ENCODE peak calls at places on chromosome 15, in ten cellular contexts. K is T-helper 9 cell; A is LNCaP clone FGC; Q is suprapubic skin; T is left cardiac atrium; J is fibroblast of lung; C is stimulated activated CD4-positive, alpha-beta T cell treated with anti-CD3 and anti-CD28 coated beads, Interleukin-1b, Interleukin-23, amount 100 ng/mL, for 1 hour; P is GM23248; X is B cell; H is HuH-7. N is an unnamed sample.

GRCh38 chr15:82081904-82082810 is 36.3 kb upstream of the MEX3B start:
- DNase-seq in K (no peak), A (no peak), Q (no peak), T (no peak), J (peak; percentile 98), C (no peak), P (peak; percentile 93), X (no peak), H (no peak), N (no peak)

GRCh38 chr15:62912808-62913207 is 129.7 kb upstream of the TPM1 start:
- DNase-seq in K (no peak), A (no peak), Q (no peak), T (no peak), J (no peak), C (no peak), P (no peak), X (no peak), H (no peak), N (no peak)

GRCh38 chr15:68795298-68795848 is 25.3 kb downstream of the ANP32A start:
- DNase-seq in K (peak; percentile 53), A (no peak), Q (peak; percentile 94), T (peak; percentile 93), J (peak; percentile 84), C (peak; percentile 6), P (peak; percentile 94), X (peak; percentile 79), H (no peak), N (peak; percentile 30)

GRCh38 chr15:38941399-38941953 is 376.9 kb upstream of the RASGRP1 start:
- DNase-seq in K (no peak), A (no peak), Q (no peak), T (no peak), J (peak; percentile 48), C (no peak), P (peak; percentile 34), X (no peak), H (no peak), N (no peak)

GRCh38 chr15:100972975-100973350 is 53.8 kb downstream of the LRRK1 start:
- DNase-seq in K (no peak), A (no peak), Q (no peak), T (no peak), J (no peak), C (no peak), P (no peak), X (no peak), H (no peak), N (no peak)

GRCh38 chr15:38127306-38127731 is 125.3 kb upstream of the SPRED1 start:
- DNase-seq in K (no peak), A (no peak), Q (no peak), T (no peak), J (peak; percentile 55), C (no peak), P (peak; percentile 52), X (no peak), H (no peak), N (no peak)

GRCh38 chr15:76996526-76997401 is 1.8 kb downstream of the PSTPIP1 start:
- DNase-seq in K (peak; percentile 44), A (no peak), Q (peak; percentile 58), T (peak; percentile 59), J (peak; percentile 44), C (no peak), P (peak; percentile 77), X (no peak), H (no peak), N (no peak)

GRCh38 chr15:90638241-90638691 is 78.9 kb upstream of the BLM start:
- DNase-seq in K (no peak), A (no peak), Q (no peak), T (no peak), J (no peak), C (no peak), P (no peak), X (no peak), H (no peak), N (no peak)

GRCh38 chr15:28975766-28976179 is 90.0 kb downstream of the APBA2 start:
- DNase-seq in K (peak; percentile 60), A (peak; percentile 41), Q (no peak), T (peak; percentile 36), J (peak; percentile 43), C (peak; percentile 37), P (peak; percentile 54), X (no peak), H (peak; percentile 54), N (peak; percentile 53)

GRCh38 chr15:29570121-29570930 is 251.9 kb downstream of the TJP1 start:
- DNase-seq in K (no peak), A (no peak), Q (no peak), T (peak; percentile 39), J (peak; percentile 21), C (no peak), P (peak; percentile 43), X (no peak), H (peak; percentile 13), N (no peak)

GRCh38 chr15:45892182-45892581 is 257.4 kb downstream of the SQOR start:
- DNase-seq in K (no peak), A (no peak), Q (no peak), T (no peak), J (no peak), C (no peak), P (peak; percentile 4), X (no peak), H (no peak), N (no peak)

GRCh38 chr15:77904901-77905300 is 172.6 kb downstream of the TBC1D2B start:
- DNase-seq in K (no peak), A (no peak), Q (peak; percentile 47), T (no peak), J (no peak), C (no peak), P (no peak), X (no peak), H (no peak), N (no peak)

GRCh38 chr15:73352082-73352481 is 16.7 kb downstream of the HCN4 start:
- DNase-seq in K (no peak), A (no peak), Q (no peak), T (peak; percentile 60), J (peak; percentile 19), C (no peak), P (peak; percentile 29), X (no peak), H (no peak), N (no peak)

GRCh38 chr15:51533672-51534398 is 88.7 kb downstream of the DMXL2 start:
- DNase-seq in K (no peak), A (peak; percentile 4), Q (no peak), T (no peak), J (no peak), C (no peak), P (no peak), X (no peak), H (no peak), N (no peak)

GRCh38 chr15:58010983-58011382 is 54.5 kb downstream of the ALDH1A2 start:
- DNase-seq in K (no peak), A (no peak), Q (no peak), T (no peak), J (no peak), C (no peak), P (no peak), X (no peak), H (no peak), N (no peak)

GRCh38 chr15:77682564-77682963 is 49.9 kb upstream of the LINGO1 start:
- DNase-seq in K (no peak), A (no peak), Q (no peak), T (no peak), J (no peak), C (no peak), P (no peak), X (no peak), H (no peak), N (no peak)

GRCh38 chr15:37220949-37221670 is 120.8 kb upstream of the MEIS2 start:
- DNase-seq in K (no peak), A (no peak), Q (no peak), T (no peak), J (no peak), C (no peak), P (no peak), X (no peak), H (no peak), N (no peak)

GRCh38 chr15:85380860-85381535 is 595 bp downstream of the AKAP13 start:
- DNase-seq in K (peak; percentile 61), A (no peak), Q (peak; percentile 75), T (peak; percentile 58), J (peak; percentile 39), C (peak; percentile 16), P (peak; percentile 74), X (no peak), H (peak; percentile 49), N (peak; percentile 52)

GRCh38 chr15:56901931-56902330 is 16.5 kb upstream of the TCF12 start:
- DNase-seq in K (no peak), A (no peak), Q (no peak), T (no peak), J (no peak), C (no peak), P (no peak), X (no peak), H (no peak), N (no peak)

GRCh38 chr15:74283366-74283765 is 47.2 kb downstream of the CCDC33 start:
- DNase-seq in K (no peak), A (no peak), Q (no peak), T (no peak), J (no peak), C (no peak), P (no peak), X (no peak), H (no peak), N (no peak)

GRCh38 chr15:66843581-66843980 is 141.5 kb downstream of the SMAD6 start:
- DNase-seq in K (no peak), A (no peak), Q (no peak), T (no peak), J (no peak), C (no peak), P (no peak), X (no peak), H (no peak), N (no peak)

GRCh38 chr15:78937132-78937739 is 7.6 kb downstream of the CTSH start:
- DNase-seq in K (no peak), A (no peak), Q (peak; percentile 75), T (peak; percentile 72), J (no peak), C (no peak), P (no peak), X (no peak), H (no peak), N (no peak)

GRCh38 chr15:90126457-90127435 is 24.5 kb upstream of the IDH2 start:
- DNase-seq in K (no peak), A (no peak), Q (no peak), T (peak; percentile 39), J (peak; percentile 17), C (no peak), P (peak; percentile 5), X (no peak), H (peak; percentile 65), N (no peak)

GRCh38 chr15:74264081-74264501 is 28.0 kb downstream of the CCDC33 start:
- DNase-seq in K (no peak), A (no peak), Q (no peak), T (no peak), J (no peak), C (no peak), P (no peak), X (no peak), H (no peak), N (no peak)

GRCh38 chr15:33910741-33911140 is 57.6 kb upstream of the CHRM5 start:
- DNase-seq in K (no peak), A (no peak), Q (no peak), T (no peak), J (peak; percentile 68), C (no peak), P (peak; percentile 75), X (no peak), H (no peak), N (no peak)

GRCh38 chr15:78914027-78914764 is 30.6 kb downstream of the CTSH start:
- DNase-seq in K (no peak), A (no peak), Q (peak; percentile 88), T (no peak), J (peak; percentile 23), C (no peak), P (peak; percentile 66), X (no peak), H (no peak), N (no peak)

GRCh38 chr15:55741592-55742497 is 1.1 kb downstream of the PRTG start:
- DNase-seq in K (no peak), A (no peak), Q (no peak), T (peak; percentile 31), J (no peak), C (no peak), P (no peak), X (no peak), H (peak; percentile 33), N (no peak)

GRCh38 chr15:67382723-67383122 is 128.1 kb downstream of the IQCH start:
- DNase-seq in K (no peak), A (no peak), Q (no peak), T (no peak), J (no peak), C (no peak), P (no peak), X (no peak), H (no peak), N (no peak)